ENCODE peak calls at places on chromosome 6, in ten cellular contexts. X, Z, G, W, T, B, O, L, I and F are unnamed samples.

GRCh38 chr6:116016846-116017545 is 43.7 kb downstream of the FRK start:
- DNase-seq in X (no peak), Z (no peak), G (no peak), W (no peak), T (no peak), B (no peak), O (no peak), L (no peak), I (no peak), F (peak)

GRCh38 chr6:33850869-33851541 is 47.2 kb upstream of the MLN start:
- DNase-seq in X (no peak), Z (no peak), G (no peak), W (peak), T (no peak), B (no peak), O (no peak), L (no peak), I (no peak), F (no peak)

GRCh38 chr6:137160763-137161162 is 12.7 kb downstream of the IL22RA2 start:
- DNase-seq in X (no peak), Z (no peak), G (no peak), W (no peak), T (no peak), B (peak), O (no peak), L (no peak), I (no peak), F (peak)

GRCh38 chr6:30882764-30883475 is 1.4 kb upstream of the DDR1 start:
- DNase-seq in X (no peak), Z (no peak), G (no peak), W (no peak), T (peak), B (no peak), O (no peak), L (peak), I (no peak), F (peak)

GRCh38 chr6:70860044-70860443 is 96.8 kb downstream of the B3GAT2 start:
- DNase-seq in X (no peak), Z (no peak), G (no peak), W (peak), T (no peak), B (no peak), O (no peak), L (no peak), I (no peak), F (no peak)

GRCh38 chr6:20404641-20405032 is 3.0 kb downstream of the E2F3 start:
- DNase-seq in X (peak), Z (peak), G (peak), W (no peak), T (peak), B (peak), O (no peak), L (peak), I (peak), F (peak)

GRCh38 chr6:136323431-136324112 is 33.9 kb upstream of the BCLAF1 start:
- DNase-seq in X (no peak), Z (no peak), G (no peak), W (peak), T (no peak), B (no peak), O (peak), L (no peak), I (no peak), F (no peak)

GRCh38 chr6:6975395-6976111 is 132.2 kb upstream of the RREB1 start:
- DNase-seq in X (no peak), Z (no peak), G (no peak), W (no peak), T (no peak), B (no peak), O (no peak), L (no peak), I (peak), F (no peak)

GRCh38 chr6:71248306-71248705 is 40.3 kb upstream of the OGFRL1 start:
- DNase-seq in X (peak), Z (no peak), G (no peak), W (peak), T (peak), B (peak), O (no peak), L (no peak), I (peak), F (peak)

GRCh38 chr6:137881522-137881886 is 14.4 kb downstream of the TNFAIP3 start:
- DNase-seq in X (no peak), Z (peak), G (no peak), W (no peak), T (no peak), B (no peak), O (no peak), L (no peak), I (no peak), F (no peak)

GRCh38 chr6:127971945-127972391 is 71.1 kb upstream of the THEMIS start:
- DNase-seq in X (peak), Z (peak), G (no peak), W (no peak), T (no peak), B (peak), O (no peak), L (no peak), I (peak), F (peak)

GRCh38 chr6:170436209-170436809 is 116.8 kb downstream of the PSMB1 start:
- DNase-seq in X (no peak), Z (no peak), G (no peak), W (no peak), T (no peak), B (no peak), O (no peak), L (no peak), I (no peak), F (no peak)

GRCh38 chr6:166584046-166584679 is 2.3 kb downstream of the RAMACL start:
- DNase-seq in X (no peak), Z (no peak), G (no peak), W (no peak), T (no peak), B (no peak), O (no peak), L (no peak), I (no peak), F (no peak)

GRCh38 chr6:141472123-141472522 is 660.6 kb upstream of the GJE1 start:
- DNase-seq in X (no peak), Z (no peak), G (no peak), W (no peak), T (no peak), B (no peak), O (no peak), L (no peak), I (no peak), F (no peak)

GRCh38 chr6:85803721-85804120 is 161.0 kb upstream of the SYNCRIP start:
- DNase-seq in X (no peak), Z (no peak), G (no peak), W (no peak), T (no peak), B (no peak), O (no peak), L (no peak), I (no peak), F (no peak)

GRCh38 chr6:143397229-143398222 is 53.0 kb downstream of the ADAT2 start:
- DNase-seq in X (no peak), Z (peak), G (no peak), W (no peak), T (no peak), B (peak), O (no peak), L (peak), I (peak), F (peak)

GRCh38 chr6:133632206-133632605 is 256.7 kb upstream of the TCF21 start:
- DNase-seq in X (no peak), Z (no peak), G (no peak), W (no peak), T (no peak), B (peak), O (no peak), L (no peak), I (no peak), F (peak)

GRCh38 chr6:56297022-56297995 is 49.9 kb upstream of the COL21A1 start:
- DNase-seq in X (no peak), Z (no peak), G (no peak), W (no peak), T (no peak), B (peak), O (no peak), L (peak), I (peak), F (peak)

GRCh38 chr6:132865364-132865763 is 51.0 kb downstream of the RPS12 start:
- DNase-seq in X (no peak), Z (no peak), G (no peak), W (no peak), T (no peak), B (no peak), O (no peak), L (no peak), I (no peak), F (no peak)

GRCh38 chr6:154916857-154917256 is 78.3 kb upstream of the TIAM2 start:
- DNase-seq in X (no peak), Z (no peak), G (no peak), W (no peak), T (no peak), B (no peak), O (no peak), L (no peak), I (no peak), F (no peak)

GRCh38 chr6:143271024-143271423 is 179.5 kb downstream of the ADAT2 start:
- DNase-seq in X (no peak), Z (no peak), G (no peak), W (peak), T (no peak), B (peak), O (no peak), L (no peak), I (no peak), F (peak)